ENCODE peak calls at places on chromosomes 2 and 18, in nine cellular contexts. O is Peyer's patch, A is endothelial cell of umbilical vein, W is right lobe of liver, Y is IMR-90, P is transverse colon, R is HepG2, E is body of pancreas, I is HCT116. F is an unnamed sample.

GRCh38 chr2:240561325-240561971 is 1.3 kb downstream of the DUSP28 start:
- DNase-seq in O (peak), A (peak), W (no peak), Y (peak), P (peak), R (no peak), E (peak), I (no peak), F (no peak)

GRCh38 chr2:70161069-70161534 is 29.7 kb downstream of the C2orf42 start:
- DNase-seq in O (no peak), A (no peak), W (no peak), Y (no peak), P (peak), R (no peak), E (no peak), I (no peak), F (no peak)

GRCh38 chr2:25740810-25741381 is 67.5 kb upstream of the DTNB start:
- DNase-seq in O (no peak), A (no peak), W (no peak), Y (no peak), P (no peak), R (no peak), E (peak), I (no peak), F (no peak)

GRCh38 chr2:126494593-126494992 is 161.4 kb upstream of the GYPC start:
- DNase-seq in O (no peak), A (no peak), W (no peak), Y (no peak), P (no peak), R (no peak), E (no peak), I (no peak), F (no peak)

GRCh38 chr2:15634846-15635490 is 43.3 kb downstream of the DDX1 start:
- DNase-seq in O (no peak), A (peak), W (no peak), Y (no peak), P (no peak), R (no peak), E (no peak), I (no peak), F (no peak)

GRCh38 chr2:72028996-72029395 is 118.7 kb downstream of the CYP26B1 start:
- DNase-seq in O (no peak), A (no peak), W (peak), Y (no peak), P (no peak), R (no peak), E (no peak), I (no peak), F (no peak)

GRCh38 chr2:36322108-36322507 is 33.5 kb upstream of the CRIM1 start:
- DNase-seq in O (no peak), A (peak), W (no peak), Y (peak), P (no peak), R (peak), E (no peak), I (peak), F (no peak)

GRCh38 chr2:100703213-100703612 is 116.7 kb upstream of the NPAS2 start:
- DNase-seq in O (no peak), A (no peak), W (no peak), Y (no peak), P (no peak), R (no peak), E (no peak), I (no peak), F (no peak)

GRCh38 chr2:197198890-197199289 is 111.7 kb downstream of the ANKRD44 start:
- DNase-seq in O (peak), A (no peak), W (peak), Y (no peak), P (peak), R (no peak), E (peak), I (no peak), F (peak)

GRCh38 chr2:204234879-204235278 is 298.3 kb downstream of the ICOS start:
- DNase-seq in O (no peak), A (no peak), W (no peak), Y (peak), P (no peak), R (no peak), E (no peak), I (no peak), F (no peak)

GRCh38 chr2:9239616-9240015 is 33.0 kb downstream of the ASAP2 start:
- DNase-seq in O (no peak), A (no peak), W (no peak), Y (no peak), P (no peak), R (no peak), E (no peak), I (no peak), F (no peak)

GRCh38 chr2:233113114-233113452 is 52.9 kb downstream of the INPP5D start:
- DNase-seq in O (no peak), A (no peak), W (no peak), Y (no peak), P (no peak), R (no peak), E (no peak), I (no peak), F (no peak)

GRCh38 chr18:38886852-38887670 is 1321.5 kb upstream of the CELF4 start:
- DNase-seq in O (no peak), A (no peak), W (no peak), Y (no peak), P (no peak), R (no peak), E (no peak), I (no peak), F (no peak)

GRCh38 chr2:8495189-8495855 is 186.5 kb upstream of the ID2 start:
- DNase-seq in O (no peak), A (no peak), W (no peak), Y (no peak), P (no peak), R (no peak), E (no peak), I (no peak), F (no peak)

GRCh38 chr2:167249197-167249596 is 360.9 kb downstream of the XIRP2 start:
- DNase-seq in O (no peak), A (no peak), W (no peak), Y (no peak), P (no peak), R (no peak), E (no peak), I (no peak), F (no peak)

GRCh38 chr18:79577451-79578395 is 101.9 kb upstream of the CTDP1 start:
- DNase-seq in O (peak), A (no peak), W (peak), Y (peak), P (peak), R (no peak), E (peak), I (no peak), F (peak)

GRCh38 chr2:173583196-173583595 is 228.5 kb downstream of the CDCA7 start:
- DNase-seq in O (no peak), A (no peak), W (no peak), Y (no peak), P (no peak), R (no peak), E (no peak), I (no peak), F (no peak)

GRCh38 chr2:23381084-23381483 is 3.9 kb upstream of the KLHL29 start:
- DNase-seq in O (no peak), A (peak), W (peak), Y (peak), P (peak), R (peak), E (peak), I (peak), F (no peak)

GRCh38 chr2:29729932-29730331 is 191.5 kb downstream of the ALK start:
- DNase-seq in O (no peak), A (no peak), W (no peak), Y (no peak), P (no peak), R (no peak), E (no peak), I (no peak), F (no peak)

GRCh38 chr2:158753561-158754302 is 41.4 kb upstream of the DAPL1 start:
- DNase-seq in O (no peak), A (peak), W (no peak), Y (peak), P (peak), R (peak), E (peak), I (peak), F (peak)

GRCh38 chr2:119683074-119683716 is 4.2 kb downstream of the TMEM177 start:
- DNase-seq in O (no peak), A (no peak), W (no peak), Y (no peak), P (no peak), R (no peak), E (no peak), I (no peak), F (no peak)
- TF ChIP-seq POLR2A in O (no peak), A (no peak), W (no peak), Y (no peak), P (no peak), R (no peak), E (no peak), I (no peak), F (no peak)

GRCh38 chr2:219631406-219631891 is 4.0 kb downstream of the SLC4A3 start:
- DNase-seq in O (no peak), A (no peak), W (peak), Y (no peak), P (no peak), R (no peak), E (no peak), I (no peak), F (no peak)

GRCh38 chr2:219630770-219631405 is 3.5 kb downstream of the SLC4A3 start:
- DNase-seq in O (no peak), A (no peak), W (peak), Y (no peak), P (no peak), R (no peak), E (no peak), I (no peak), F (peak)

GRCh38 chr2:219633276-219634065 is 6.0 kb downstream of the SLC4A3 start:
- DNase-seq in O (no peak), A (no peak), W (peak), Y (no peak), P (no peak), R (no peak), E (no peak), I (no peak), F (no peak)

GRCh38 chr2:219632758-219633101 is 5.3 kb downstream of the SLC4A3 start:
- DNase-seq in O (no peak), A (no peak), W (peak), Y (no peak), P (no peak), R (no peak), E (no peak), I (no peak), F (no peak)

DNA sequence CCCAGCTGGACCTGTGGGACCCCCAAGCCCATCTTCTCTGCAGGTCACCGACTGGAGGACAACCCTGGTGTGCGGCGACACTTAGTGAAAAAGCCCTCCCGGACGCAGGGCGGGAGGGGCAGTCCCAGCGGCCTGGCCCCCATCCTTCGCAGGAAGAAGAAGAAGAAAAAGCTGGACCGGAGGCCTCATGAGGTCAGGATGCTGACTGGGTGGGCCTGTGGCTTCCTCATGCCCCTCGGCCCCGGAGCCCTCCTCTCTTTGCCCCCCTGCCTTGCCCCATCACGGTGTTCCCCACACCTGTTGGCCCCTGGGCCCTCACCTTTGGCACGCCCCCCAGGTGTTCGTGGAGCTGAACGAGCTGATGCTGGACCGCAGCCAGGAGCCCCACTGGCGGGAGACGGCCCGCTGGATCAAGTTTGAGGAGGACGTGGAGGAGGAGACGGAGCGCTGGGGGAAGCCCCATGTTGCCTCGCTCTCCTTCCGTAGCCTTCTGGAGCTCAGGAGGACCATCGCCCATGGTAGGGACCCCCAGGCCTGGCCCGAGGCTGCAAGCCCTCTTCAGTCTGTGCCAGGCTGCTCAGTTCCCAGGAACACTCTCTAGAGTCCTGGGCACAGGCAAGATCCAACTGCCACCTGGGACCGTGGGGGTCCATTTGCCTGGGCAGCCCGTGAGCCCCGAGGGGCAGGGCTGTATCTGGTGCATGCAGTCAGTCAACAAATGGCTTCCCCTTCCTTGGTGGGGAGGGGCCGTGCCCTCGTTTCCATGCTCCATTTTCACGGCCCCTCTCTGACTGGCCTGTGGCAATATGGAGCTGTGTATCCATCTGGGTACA is 4.7 kb downstream of the SLC4A3 start:
- DNase-seq in O (no peak), A (no peak), W (peak), Y (no peak), P (no peak), R (no peak), E (no peak), I (no peak), F (peak)
- H3K27ac ChIP-seq in O (no peak), A (no peak), W (no peak), Y (no peak), P (no peak), R (no peak), E (no peak), I (no peak), F (peak)

DNA sequence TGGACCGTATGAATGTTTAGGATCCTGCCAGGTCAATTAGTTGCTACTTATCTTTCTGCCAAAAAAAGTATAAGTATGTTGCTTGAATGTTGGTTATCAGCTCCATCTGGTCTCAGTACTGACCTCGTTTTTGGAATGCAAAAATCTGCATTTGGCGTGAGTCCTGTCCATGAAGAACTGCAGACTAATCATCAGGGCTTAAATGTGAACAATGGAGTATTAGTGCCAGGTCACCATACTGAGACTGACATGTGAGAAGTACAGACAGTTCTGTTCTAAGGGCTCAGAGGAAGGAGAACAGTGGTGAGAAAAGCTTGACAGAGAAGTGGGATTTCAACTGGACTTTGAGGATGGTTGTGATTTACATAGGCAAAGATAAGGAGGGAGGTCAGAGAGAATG is 393.1 kb upstream of the SLC14A2 start:
- DNase-seq in O (no peak), A (no peak), W (no peak), Y (no peak), P (no peak), R (no peak), E (no peak), I (no peak), F (no peak)
- TF ChIP-seq POLR2A in O (no peak), A (no peak), W (no peak), Y (no peak), P (no peak), R (no peak), E (no peak), I (no peak), F (no peak)

GRCh38 chr2:136376211-136376610 is 258.3 kb upstream of the CXCR4 start:
- DNase-seq in O (peak), A (no peak), W (no peak), Y (no peak), P (no peak), R (no peak), E (peak), I (no peak), F (no peak)
- H3K27ac ChIP-seq in O (peak), A (no peak), W (no peak), Y (no peak), P (no peak), R (no peak), E (no peak), I (no peak), F (no peak)

GRCh38 chr2:127701193-127701650 is at the start of gene SFT2D3:
- DNase-seq in O (peak), A (peak), W (peak), Y (peak), P (peak), R (peak), E (peak), I (peak), F (peak)

GRCh38 chr2:127702395-127703009 is 1.2 kb downstream of the SFT2D3 start:
- DNase-seq in O (no peak), A (no peak), W (no peak), Y (no peak), P (no peak), R (no peak), E (no peak), I (no peak), F (no peak)

GRCh38 chr2:127703282-127703681 is 2.0 kb downstream of the SFT2D3 start:
- DNase-seq in O (no peak), A (no peak), W (no peak), Y (no peak), P (no peak), R (no peak), E (no peak), I (no peak), F (no peak)

GRCh38 chr2:127700527-127701192 is 637 bp upstream of the SFT2D3 start:
- DNase-seq in O (peak), A (no peak), W (peak), Y (no peak), P (peak), R (peak), E (peak), I (peak), F (peak)

GRCh38 chr2:127701651-127702394 is 526 bp downstream of the SFT2D3 start:
- DNase-seq in O (peak), A (peak), W (peak), Y (peak), P (peak), R (peak), E (peak), I (peak), F (peak)
- TF ChIP-seq POLR2A in O (peak), A (no peak), W (peak), Y (no peak), P (peak), R (peak), E (peak), I (no peak), F (no peak)

GRCh38 chr2:113822087-113822805 is 65.8 kb upstream of the SLC35F5 start:
- DNase-seq in O (no peak), A (no peak), W (no peak), Y (peak), P (no peak), R (no peak), E (no peak), I (no peak), F (no peak)

GRCh38 chr2:113823729-113824595 is 65.9 kb upstream of the ACTR3 start:
- DNase-seq in O (no peak), A (no peak), W (no peak), Y (no peak), P (no peak), R (no peak), E (no peak), I (no peak), F (no peak)

DNA sequence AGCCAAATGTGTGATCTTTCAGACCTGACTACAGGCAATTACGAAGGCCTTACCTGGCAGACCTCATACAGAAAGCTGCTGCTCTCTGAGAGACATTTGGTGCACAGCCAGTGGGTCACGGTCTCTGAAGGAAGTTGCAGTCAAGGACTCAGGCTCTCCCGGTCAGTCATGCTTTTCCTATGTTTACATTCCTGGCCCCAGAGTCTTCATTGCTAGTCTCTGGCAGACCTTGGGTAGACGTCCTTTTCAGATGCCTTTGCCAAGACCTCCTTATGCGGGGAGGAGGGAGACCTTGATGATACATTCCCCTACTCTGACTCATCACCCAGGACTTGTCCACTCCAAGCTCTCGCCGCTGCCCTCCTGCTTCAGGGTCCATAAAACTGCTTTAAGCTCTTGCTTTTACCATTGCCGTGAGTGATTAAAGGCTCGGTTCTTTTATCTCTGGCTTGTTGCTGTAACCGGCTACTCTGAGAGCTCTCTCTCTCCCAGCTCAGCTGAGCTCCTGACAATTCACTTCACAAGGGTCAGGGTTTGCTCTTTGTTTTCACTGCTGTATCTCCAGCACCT is 62.0 kb upstream of the SLC35F5 start:
- DNase-seq in O (peak), A (peak), W (no peak), Y (peak), P (peak), R (peak), E (peak), I (peak), F (peak)
- H3K27ac ChIP-seq in O (no peak), A (no peak), W (no peak), Y (peak), P (peak), R (no peak), E (peak), I (no peak), F (peak)

GRCh38 chr2:96485751-96486643 is 19.2 kb downstream of the NEURL3 start:
- DNase-seq in O (peak), A (peak), W (peak), Y (peak), P (peak), R (peak), E (peak), I (no peak), F (peak)
- TF ChIP-seq POLR2A in O (peak), A (peak), W (peak), Y (no peak), P (peak), R (no peak), E (peak), I (no peak), F (peak)